ENCODE peak calls at places on chromosomes 5 and 9, in nine cellular contexts. One of them, this sample, is unnamed.
A peak's percentile ranks its signal among the peaks of the same experiment; 100 is the strongest.

GRCh38 chr5:76290321-76290757 is 112.7 kb upstream of the IQGAP2 start:
- DNase-seq in T-helper 2 cell: no peak
- DNase-seq in activated naive CD4-positive, alpha-beta T cell: no peak
- DNase-seq in endothelial cell: no peak
- DNase-seq in cardiac fibroblast: no peak
- DNase-seq in GM19239: no peak
- DNase-seq in activated CD4-positive, alpha-beta T cell treated with anti-CD3 and anti-CD28 coated beads for 24 hours: no peak
- DNase-seq in stimulated activated CD4-positive, alpha-beta T cell treated with anti-CD3 and anti-CD28 coated beads, Interleukin-2, amount 100 ng/mL, for 48 hours: no peak
- DNase-seq in KBM-7: no peak
- DNase-seq in this sample: no peak

GRCh38 chr5:153517105-153517700 is 26.7 kb downstream of the GRIA1 start:
- DNase-seq in KBM-7: no peak
- DNase-seq in GM19239: no peak
- DNase-seq in cardiac fibroblast: no peak
- DNase-seq in T-helper 2 cell: no peak
- DNase-seq in endothelial cell: no peak
- DNase-seq in activated CD4-positive, alpha-beta T cell treated with anti-CD3 and anti-CD28 coated beads for 24 hours: no peak
- DNase-seq in stimulated activated CD4-positive, alpha-beta T cell treated with anti-CD3 and anti-CD28 coated beads, Interleukin-2, amount 100 ng/mL, for 48 hours: no peak
- DNase-seq in activated naive CD4-positive, alpha-beta T cell: no peak
- DNase-seq in this sample: peak; percentile 71

GRCh38 chr9:114007991-114008666 is 70.0 kb downstream of the AMBP start:
- DNase-seq in KBM-7: no peak
- DNase-seq in activated CD4-positive, alpha-beta T cell treated with anti-CD3 and anti-CD28 coated beads for 24 hours: no peak
- DNase-seq in GM19239: no peak
- DNase-seq in T-helper 2 cell: no peak
- DNase-seq in endothelial cell: peak; percentile 1
- DNase-seq in activated naive CD4-positive, alpha-beta T cell: no peak
- DNase-seq in stimulated activated CD4-positive, alpha-beta T cell treated with anti-CD3 and anti-CD28 coated beads, Interleukin-2, amount 100 ng/mL, for 48 hours: no peak
- DNase-seq in cardiac fibroblast: no peak
- DNase-seq in this sample: no peak

GRCh38 chr9:21764736-21765245 is 37.6 kb upstream of the MTAP start:
- DNase-seq in T-helper 2 cell: no peak
- DNase-seq in cardiac fibroblast: no peak
- DNase-seq in KBM-7: no peak
- DNase-seq in endothelial cell: no peak
- DNase-seq in stimulated activated CD4-positive, alpha-beta T cell treated with anti-CD3 and anti-CD28 coated beads, Interleukin-2, amount 100 ng/mL, for 48 hours: no peak
- DNase-seq in activated naive CD4-positive, alpha-beta T cell: no peak
- DNase-seq in activated CD4-positive, alpha-beta T cell treated with anti-CD3 and anti-CD28 coated beads for 24 hours: no peak
- DNase-seq in GM19239: no peak
- DNase-seq in this sample: no peak

GRCh38 chr5:73299017-73299630 is 126.1 kb downstream of the TMEM174 start:
- DNase-seq in activated CD4-positive, alpha-beta T cell treated with anti-CD3 and anti-CD28 coated beads for 24 hours: no peak
- DNase-seq in activated naive CD4-positive, alpha-beta T cell: no peak
- DNase-seq in endothelial cell: peak; percentile 63
- DNase-seq in GM19239: no peak
- DNase-seq in KBM-7: no peak
- DNase-seq in T-helper 2 cell: no peak
- DNase-seq in stimulated activated CD4-positive, alpha-beta T cell treated with anti-CD3 and anti-CD28 coated beads, Interleukin-2, amount 100 ng/mL, for 48 hours: no peak
- DNase-seq in cardiac fibroblast: no peak
- DNase-seq in this sample: no peak

GRCh38 chr5:8234179-8234578 is 365.2 kb downstream of the MTRR start:
- DNase-seq in KBM-7: no peak
- DNase-seq in activated naive CD4-positive, alpha-beta T cell: no peak
- DNase-seq in GM19239: no peak
- DNase-seq in endothelial cell: no peak
- DNase-seq in activated CD4-positive, alpha-beta T cell treated with anti-CD3 and anti-CD28 coated beads for 24 hours: no peak
- DNase-seq in T-helper 2 cell: no peak
- DNase-seq in stimulated activated CD4-positive, alpha-beta T cell treated with anti-CD3 and anti-CD28 coated beads, Interleukin-2, amount 100 ng/mL, for 48 hours: no peak
- DNase-seq in cardiac fibroblast: no peak
- DNase-seq in this sample: no peak

GRCh38 chr5:74500037-74500917 is 140.3 kb downstream of the ENC1 start:
- DNase-seq in cardiac fibroblast: no peak
- DNase-seq in KBM-7: no peak
- DNase-seq in stimulated activated CD4-positive, alpha-beta T cell treated with anti-CD3 and anti-CD28 coated beads, Interleukin-2, amount 100 ng/mL, for 48 hours: no peak
- DNase-seq in endothelial cell: no peak
- DNase-seq in GM19239: no peak
- DNase-seq in T-helper 2 cell: no peak
- DNase-seq in activated CD4-positive, alpha-beta T cell treated with anti-CD3 and anti-CD28 coated beads for 24 hours: no peak
- DNase-seq in activated naive CD4-positive, alpha-beta T cell: no peak
- DNase-seq in this sample: peak; percentile 88

GRCh38 chr5:177302354-177303110 is 987 bp downstream of the RAB24 start:
- DNase-seq in stimulated activated CD4-positive, alpha-beta T cell treated with anti-CD3 and anti-CD28 coated beads, Interleukin-2, amount 100 ng/mL, for 48 hours: no peak
- DNase-seq in GM19239: no peak
- DNase-seq in activated naive CD4-positive, alpha-beta T cell: no peak
- DNase-seq in T-helper 2 cell: no peak
- DNase-seq in endothelial cell: no peak
- DNase-seq in cardiac fibroblast: peak; percentile 17
- DNase-seq in activated CD4-positive, alpha-beta T cell treated with anti-CD3 and anti-CD28 coated beads for 24 hours: no peak
- DNase-seq in KBM-7: no peak
- DNase-seq in this sample: no peak

GRCh38 chr9:93357649-93358048 is 93.8 kb upstream of the FAM120A start:
- DNase-seq in KBM-7: peak; percentile 42
- DNase-seq in endothelial cell: no peak
- DNase-seq in activated CD4-positive, alpha-beta T cell treated with anti-CD3 and anti-CD28 coated beads for 24 hours: no peak
- DNase-seq in T-helper 2 cell: no peak
- DNase-seq in stimulated activated CD4-positive, alpha-beta T cell treated with anti-CD3 and anti-CD28 coated beads, Interleukin-2, amount 100 ng/mL, for 48 hours: no peak
- DNase-seq in activated naive CD4-positive, alpha-beta T cell: no peak
- DNase-seq in GM19239: no peak
- DNase-seq in cardiac fibroblast: no peak
- DNase-seq in this sample: no peak

GRCh38 chr5:128035689-128036088 is 47.9 kb upstream of the SLC12A2 start:
- DNase-seq in activated CD4-positive, alpha-beta T cell treated with anti-CD3 and anti-CD28 coated beads for 24 hours: no peak
- DNase-seq in activated naive CD4-positive, alpha-beta T cell: no peak
- DNase-seq in T-helper 2 cell: no peak
- DNase-seq in stimulated activated CD4-positive, alpha-beta T cell treated with anti-CD3 and anti-CD28 coated beads, Interleukin-2, amount 100 ng/mL, for 48 hours: no peak
- DNase-seq in cardiac fibroblast: no peak
- DNase-seq in GM19239: no peak
- DNase-seq in KBM-7: no peak
- DNase-seq in endothelial cell: no peak
- DNase-seq in this sample: peak; percentile 53

GRCh38 chr9:15213249-15213648 is 93.8 kb downstream of the TTC39B start:
- DNase-seq in endothelial cell: no peak
- DNase-seq in cardiac fibroblast: no peak
- DNase-seq in activated naive CD4-positive, alpha-beta T cell: no peak
- DNase-seq in GM19239: no peak
- DNase-seq in T-helper 2 cell: no peak
- DNase-seq in activated CD4-positive, alpha-beta T cell treated with anti-CD3 and anti-CD28 coated beads for 24 hours: no peak
- DNase-seq in KBM-7: no peak
- DNase-seq in stimulated activated CD4-positive, alpha-beta T cell treated with anti-CD3 and anti-CD28 coated beads, Interleukin-2, amount 100 ng/mL, for 48 hours: no peak
- DNase-seq in this sample: no peak

This sample was measured in NCI-H69.